ENCODE peak calls at places on chromosome 22, in ten cellular contexts. One of them, this sample, is unnamed.

GRCh38 chr22:23269441-23270211 is 89.3 kb downstream of the BCR start:
- DNase-seq in brain microvascular endothelial cell: no peak
- DNase-seq in heart right ventricle: no peak
- DNase-seq in ovary: no peak
- DNase-seq in cardiac fibroblast: no peak
- DNase-seq in breast epithelium: no peak
- DNase-seq in fibroblast of the aortic adventitia: no peak
- DNase-seq in neuronal stem cell: no peak
- DNase-seq in right lobe of liver: no peak
- DNase-seq in astrocyte of the spinal cord: no peak
- DNase-seq in this sample: no peak

GRCh38 chr22:46072030-46072881 is 78.1 kb upstream of the PPARA start:
- DNase-seq in neuronal stem cell: no peak
- DNase-seq in breast epithelium: peak; percentile 75
- DNase-seq in right lobe of liver: peak; percentile 87
- DNase-seq in astrocyte of the spinal cord: peak; percentile 57
- DNase-seq in brain microvascular endothelial cell: no peak
- DNase-seq in cardiac fibroblast: peak; percentile 67
- DNase-seq in ovary: no peak
- DNase-seq in heart right ventricle: peak; percentile 77
- DNase-seq in fibroblast of the aortic adventitia: peak; percentile 57
- DNase-seq in this sample: no peak

GRCh38 chr22:50688448-50688847 is 15.8 kb downstream of the SHANK3 start:
- DNase-seq in astrocyte of the spinal cord: no peak
- DNase-seq in neuronal stem cell: no peak
- DNase-seq in breast epithelium: no peak
- DNase-seq in right lobe of liver: no peak
- DNase-seq in heart right ventricle: no peak
- DNase-seq in ovary: peak; percentile 8
- DNase-seq in brain microvascular endothelial cell: no peak
- DNase-seq in cardiac fibroblast: no peak
- DNase-seq in fibroblast of the aortic adventitia: no peak
- DNase-seq in this sample: no peak

GRCh38 chr22:24175160-24175808 is 6.0 kb upstream of the SUSD2 start:
- DNase-seq in fibroblast of the aortic adventitia: peak; percentile 74
- DNase-seq in brain microvascular endothelial cell: peak; percentile 73
- DNase-seq in astrocyte of the spinal cord: peak; percentile 67
- DNase-seq in heart right ventricle: peak; percentile 88
- DNase-seq in breast epithelium: peak; percentile 61
- DNase-seq in right lobe of liver: peak; percentile 84
- DNase-seq in cardiac fibroblast: peak; percentile 84
- DNase-seq in neuronal stem cell: peak; percentile 49
- DNase-seq in ovary: peak; percentile 86
- DNase-seq in this sample: peak; percentile 73

GRCh38 chr22:41603873-41604332 is 14.3 kb upstream of the PMM1 start:
- DNase-seq in heart right ventricle: no peak
- DNase-seq in brain microvascular endothelial cell: no peak
- DNase-seq in breast epithelium: no peak
- DNase-seq in right lobe of liver: no peak
- DNase-seq in fibroblast of the aortic adventitia: no peak
- DNase-seq in neuronal stem cell: no peak
- DNase-seq in astrocyte of the spinal cord: peak; percentile 24
- DNase-seq in cardiac fibroblast: no peak
- DNase-seq in ovary: no peak
- DNase-seq in this sample: no peak

GRCh38 chr22:18110194-18110943 is at the start of gene TUBA8:
- DNase-seq in neuronal stem cell: peak; percentile 30
- DNase-seq in cardiac fibroblast: peak; percentile 31
- DNase-seq in astrocyte of the spinal cord: peak; percentile 20
- DNase-seq in fibroblast of the aortic adventitia: peak; percentile 13
- DNase-seq in breast epithelium: peak; percentile 40
- DNase-seq in right lobe of liver: peak; percentile 69
- DNase-seq in heart right ventricle: peak; percentile 59
- DNase-seq in ovary: peak; percentile 53
- DNase-seq in brain microvascular endothelial cell: peak; percentile 14
- DNase-seq in this sample: peak; percentile 13

GRCh38 chr22:49525776-49526535 is 301.7 kb downstream of the BRD1 start:
- DNase-seq in cardiac fibroblast: no peak
- DNase-seq in breast epithelium: no peak
- DNase-seq in ovary: no peak
- DNase-seq in neuronal stem cell: no peak
- DNase-seq in brain microvascular endothelial cell: no peak
- DNase-seq in fibroblast of the aortic adventitia: no peak
- DNase-seq in heart right ventricle: no peak
- DNase-seq in right lobe of liver: no peak
- DNase-seq in astrocyte of the spinal cord: no peak
- DNase-seq in this sample: no peak

GRCh38 chr22:28497188-28497587 is 182.5 kb downstream of the TTC28 start:
- DNase-seq in brain microvascular endothelial cell: no peak
- DNase-seq in fibroblast of the aortic adventitia: no peak
- DNase-seq in breast epithelium: no peak
- DNase-seq in heart right ventricle: no peak
- DNase-seq in right lobe of liver: no peak
- DNase-seq in ovary: no peak
- DNase-seq in cardiac fibroblast: peak; percentile 11
- DNase-seq in neuronal stem cell: no peak
- DNase-seq in astrocyte of the spinal cord: no peak
- DNase-seq in this sample: no peak

GRCh38 chr22:37030560-37031281 is 11.2 kb downstream of the MPST start:
- DNase-seq in brain microvascular endothelial cell: no peak
- DNase-seq in heart right ventricle: no peak
- DNase-seq in cardiac fibroblast: no peak
- DNase-seq in breast epithelium: no peak
- DNase-seq in astrocyte of the spinal cord: no peak
- DNase-seq in fibroblast of the aortic adventitia: no peak
- DNase-seq in right lobe of liver: no peak
- DNase-seq in ovary: no peak
- DNase-seq in neuronal stem cell: no peak
- DNase-seq in this sample: no peak

GRCh38 chr22:37032134-37032534 is 12.6 kb downstream of the MPST start:
- DNase-seq in ovary: no peak
- DNase-seq in heart right ventricle: no peak
- DNase-seq in fibroblast of the aortic adventitia: no peak
- DNase-seq in cardiac fibroblast: no peak
- DNase-seq in breast epithelium: no peak
- DNase-seq in astrocyte of the spinal cord: no peak
- DNase-seq in brain microvascular endothelial cell: no peak
- DNase-seq in right lobe of liver: no peak
- DNase-seq in neuronal stem cell: no peak
- DNase-seq in this sample: no peak

GRCh38 chr22:37036655-37037377 is 14.7 kb upstream of the KCTD17 start:
- DNase-seq in cardiac fibroblast: no peak
- DNase-seq in right lobe of liver: no peak
- DNase-seq in fibroblast of the aortic adventitia: no peak
- DNase-seq in breast epithelium: no peak
- DNase-seq in heart right ventricle: no peak
- DNase-seq in ovary: no peak
- DNase-seq in brain microvascular endothelial cell: no peak
- DNase-seq in neuronal stem cell: no peak
- DNase-seq in astrocyte of the spinal cord: no peak
- DNase-seq in this sample: no peak

GRCh38 chr22:37032535-37033460 is 13.3 kb downstream of the MPST start:
- DNase-seq in ovary: peak; percentile 82
- DNase-seq in cardiac fibroblast: peak; percentile 94
- DNase-seq in heart right ventricle: no peak
- DNase-seq in neuronal stem cell: no peak
- DNase-seq in breast epithelium: peak; percentile 72
- DNase-seq in astrocyte of the spinal cord: peak; percentile 36
- DNase-seq in brain microvascular endothelial cell: no peak
- DNase-seq in right lobe of liver: peak; percentile 93
- DNase-seq in fibroblast of the aortic adventitia: peak; percentile 85
- DNase-seq in this sample: peak; percentile 76

GRCh38 chr22:37033605-37034430 is 14.3 kb downstream of the MPST start:
- DNase-seq in breast epithelium: no peak
- DNase-seq in heart right ventricle: no peak
- DNase-seq in cardiac fibroblast: no peak
- DNase-seq in right lobe of liver: peak; percentile 88
- DNase-seq in neuronal stem cell: no peak
- DNase-seq in fibroblast of the aortic adventitia: no peak
- DNase-seq in ovary: no peak
- DNase-seq in astrocyte of the spinal cord: no peak
- DNase-seq in brain microvascular endothelial cell: no peak
- DNase-seq in this sample: no peak
- H3K4me3 ChIP-seq in breast epithelium: no peak overlapping the region
- H3K4me3 ChIP-seq in heart right ventricle: no peak overlapping the region
- H3K4me3 ChIP-seq in cardiac fibroblast: no peak overlapping the region
- H3K4me3 ChIP-seq in right lobe of liver: peak overlapping the region; percentile 50
- H3K4me3 ChIP-seq in neuronal stem cell: no peak overlapping the region
- H3K4me3 ChIP-seq in fibroblast of the aortic adventitia: no peak overlapping the region
- H3K4me3 ChIP-seq in ovary: no peak overlapping the region
- H3K4me3 ChIP-seq in astrocyte of the spinal cord: no peak overlapping the region
- H3K4me3 ChIP-seq in brain microvascular endothelial cell: no peak overlapping the region
- H3K4me3 ChIP-seq in this sample: no peak overlapping the region

GRCh38 chr22:45006873-45007246 is 2.9 kb downstream of the PHF21B start:
- DNase-seq in neuronal stem cell: no peak
- DNase-seq in ovary: peak; percentile 71
- DNase-seq in astrocyte of the spinal cord: no peak
- DNase-seq in right lobe of liver: no peak
- DNase-seq in breast epithelium: peak; percentile 33
- DNase-seq in brain microvascular endothelial cell: no peak
- DNase-seq in heart right ventricle: peak; percentile 18
- DNase-seq in fibroblast of the aortic adventitia: no peak
- DNase-seq in cardiac fibroblast: no peak
- DNase-seq in this sample: peak; percentile 43
- H3K4me3 ChIP-seq in neuronal stem cell: peak overlapping the region; percentile 61
- H3K4me3 ChIP-seq in ovary: peak overlapping the region; percentile 46
- H3K4me3 ChIP-seq in astrocyte of the spinal cord: no peak overlapping the region
- H3K4me3 ChIP-seq in right lobe of liver: no peak overlapping the region
- H3K4me3 ChIP-seq in breast epithelium: peak overlapping the region; percentile 62
- H3K4me3 ChIP-seq in brain microvascular endothelial cell: no peak overlapping the region
- H3K4me3 ChIP-seq in heart right ventricle: peak overlapping the region; percentile 18
- H3K4me3 ChIP-seq in fibroblast of the aortic adventitia: no peak overlapping the region
- H3K4me3 ChIP-seq in cardiac fibroblast: no peak overlapping the region
- H3K4me3 ChIP-seq in this sample: peak overlapping the region; percentile 59

GRCh38 chr22:19957445-19957844 is 15.8 kb upstream of the TXNRD2 start:
- DNase-seq in ovary: no peak
- DNase-seq in heart right ventricle: no peak
- DNase-seq in cardiac fibroblast: no peak
- DNase-seq in brain microvascular endothelial cell: no peak
- DNase-seq in astrocyte of the spinal cord: no peak
- DNase-seq in fibroblast of the aortic adventitia: no peak
- DNase-seq in breast epithelium: no peak
- DNase-seq in neuronal stem cell: no peak
- DNase-seq in right lobe of liver: no peak
- DNase-seq in this sample: no peak

GRCh38 chr22:19960491-19961200 is 19.0 kb upstream of the TXNRD2 start:
- DNase-seq in astrocyte of the spinal cord: no peak
- DNase-seq in heart right ventricle: no peak
- DNase-seq in breast epithelium: no peak
- DNase-seq in cardiac fibroblast: no peak
- DNase-seq in brain microvascular endothelial cell: no peak
- DNase-seq in right lobe of liver: no peak
- DNase-seq in fibroblast of the aortic adventitia: no peak
- DNase-seq in ovary: no peak
- DNase-seq in neuronal stem cell: no peak
- DNase-seq in this sample: no peak

GRCh38 chr22:19959587-19960490 is 18.2 kb upstream of the TXNRD2 start:
- DNase-seq in breast epithelium: no peak
- DNase-seq in heart right ventricle: no peak
- DNase-seq in fibroblast of the aortic adventitia: no peak
- DNase-seq in astrocyte of the spinal cord: no peak
- DNase-seq in neuronal stem cell: no peak
- DNase-seq in cardiac fibroblast: no peak
- DNase-seq in ovary: peak; percentile 56
- DNase-seq in right lobe of liver: no peak
- DNase-seq in brain microvascular endothelial cell: no peak
- DNase-seq in this sample: no peak

GRCh38 chr22:19959043-19959586 is 17.5 kb upstream of the TXNRD2 start:
- DNase-seq in ovary: peak; percentile 87
- DNase-seq in astrocyte of the spinal cord: peak; percentile 58
- DNase-seq in neuronal stem cell: peak; percentile 96
- DNase-seq in heart right ventricle: peak; percentile 83
- DNase-seq in brain microvascular endothelial cell: peak; percentile 48
- DNase-seq in breast epithelium: peak; percentile 70
- DNase-seq in right lobe of liver: peak; percentile 96
- DNase-seq in fibroblast of the aortic adventitia: peak; percentile 56
- DNase-seq in cardiac fibroblast: peak; percentile 72
- DNase-seq in this sample: peak; percentile 73

GRCh38 chr22:19958083-19959042 is 16.7 kb upstream of the TXNRD2 start:
- DNase-seq in brain microvascular endothelial cell: no peak
- DNase-seq in heart right ventricle: no peak
- DNase-seq in ovary: peak; percentile 65
- DNase-seq in fibroblast of the aortic adventitia: peak; percentile 78
- DNase-seq in cardiac fibroblast: peak; percentile 44
- DNase-seq in right lobe of liver: no peak
- DNase-seq in neuronal stem cell: no peak
- DNase-seq in astrocyte of the spinal cord: no peak
- DNase-seq in breast epithelium: no peak
- DNase-seq in this sample: no peak
- H3K4me3 ChIP-seq in brain microvascular endothelial cell: no peak overlapping the region
- H3K4me3 ChIP-seq in heart right ventricle: no peak overlapping the region
- H3K4me3 ChIP-seq in ovary: no peak overlapping the region
- H3K4me3 ChIP-seq in fibroblast of the aortic adventitia: peak overlapping the region; percentile 53
- H3K4me3 ChIP-seq in cardiac fibroblast: no peak overlapping the region
- H3K4me3 ChIP-seq in right lobe of liver: peak overlapping the region; percentile 55
- H3K4me3 ChIP-seq in neuronal stem cell: no peak overlapping the region
- H3K4me3 ChIP-seq in astrocyte of the spinal cord: no peak overlapping the region
- H3K4me3 ChIP-seq in breast epithelium: peak overlapping the region; percentile 45
- H3K4me3 ChIP-seq in this sample: no peak overlapping the region

GRCh38 chr22:21100149-21101032 is 54.6 kb downstream of the LRRC74B start:
- DNase-seq in ovary: no peak
- DNase-seq in neuronal stem cell: no peak
- DNase-seq in heart right ventricle: no peak
- DNase-seq in cardiac fibroblast: no peak
- DNase-seq in astrocyte of the spinal cord: no peak
- DNase-seq in right lobe of liver: no peak
- DNase-seq in brain microvascular endothelial cell: no peak
- DNase-seq in breast epithelium: no peak
- DNase-seq in fibroblast of the aortic adventitia: no peak
- DNase-seq in this sample: no peak

GRCh38 chr22:21101877-21102638 is 56.3 kb downstream of the LRRC74B start:
- DNase-seq in right lobe of liver: no peak
- DNase-seq in neuronal stem cell: no peak
- DNase-seq in astrocyte of the spinal cord: no peak
- DNase-seq in ovary: no peak
- DNase-seq in brain microvascular endothelial cell: no peak
- DNase-seq in cardiac fibroblast: no peak
- DNase-seq in breast epithelium: no peak
- DNase-seq in heart right ventricle: no peak
- DNase-seq in fibroblast of the aortic adventitia: no peak
- DNase-seq in this sample: no peak

GRCh38 chr22:21103633-21104032 is 57.9 kb downstream of the LRRC74B start:
- DNase-seq in breast epithelium: no peak
- DNase-seq in fibroblast of the aortic adventitia: no peak
- DNase-seq in brain microvascular endothelial cell: no peak
- DNase-seq in right lobe of liver: no peak
- DNase-seq in ovary: no peak
- DNase-seq in astrocyte of the spinal cord: no peak
- DNase-seq in neuronal stem cell: no peak
- DNase-seq in cardiac fibroblast: no peak
- DNase-seq in heart right ventricle: no peak
- DNase-seq in this sample: no peak

GRCh38 chr22:21104126-21104691 is 58.5 kb downstream of the LRRC74B start:
- DNase-seq in breast epithelium: no peak
- DNase-seq in right lobe of liver: no peak
- DNase-seq in neuronal stem cell: no peak
- DNase-seq in cardiac fibroblast: no peak
- DNase-seq in fibroblast of the aortic adventitia: no peak
- DNase-seq in ovary: no peak
- DNase-seq in heart right ventricle: no peak
- DNase-seq in brain microvascular endothelial cell: no peak
- DNase-seq in astrocyte of the spinal cord: no peak
- DNase-seq in this sample: no peak

DNA sequence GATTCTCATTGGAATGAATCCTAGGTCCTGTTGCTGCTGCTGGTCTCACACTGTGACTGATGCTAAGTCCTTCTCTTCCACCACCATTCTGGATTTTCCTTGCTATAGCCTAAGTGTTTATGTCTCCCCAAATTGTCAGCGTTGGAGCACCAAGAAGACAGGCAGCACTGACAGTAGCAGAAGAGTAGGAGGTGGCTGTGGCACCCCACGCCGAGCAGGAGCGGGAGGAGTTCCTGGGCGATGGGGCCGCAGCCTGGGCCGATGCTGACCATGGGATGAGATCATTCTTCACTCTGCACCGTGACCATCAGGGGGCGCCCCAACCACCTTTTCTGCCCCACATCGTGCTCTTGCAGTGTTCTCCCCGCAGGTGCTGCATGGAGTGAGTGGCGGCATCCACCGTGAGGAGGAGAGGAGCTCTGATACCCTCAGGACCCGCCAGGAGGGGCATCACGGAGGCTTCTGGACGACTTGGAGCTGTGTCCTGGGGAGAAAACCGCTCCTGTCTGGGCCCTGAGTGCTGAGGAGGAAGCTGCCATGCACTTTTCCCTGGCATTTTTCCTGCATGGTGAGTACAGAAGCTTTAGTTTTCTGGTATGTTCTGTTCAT is 57.0 kb downstream of the LRRC74B start:
- DNase-seq in fibroblast of the aortic adventitia: peak; percentile 37
- DNase-seq in brain microvascular endothelial cell: peak; percentile 45
- DNase-seq in neuronal stem cell: peak; percentile 81
- DNase-seq in breast epithelium: no peak
- DNase-seq in cardiac fibroblast: peak; percentile 56
- DNase-seq in right lobe of liver: peak; percentile 73
- DNase-seq in ovary: peak; percentile 63
- DNase-seq in astrocyte of the spinal cord: peak; percentile 55
- DNase-seq in heart right ventricle: peak; percentile 72
- DNase-seq in this sample: peak; percentile 62
- H3K4me3 ChIP-seq in fibroblast of the aortic adventitia: no peak overlapping the region
- H3K4me3 ChIP-seq in brain microvascular endothelial cell: no peak overlapping the region
- H3K4me3 ChIP-seq in neuronal stem cell: peak overlapping the region; percentile 13
- H3K4me3 ChIP-seq in breast epithelium: peak overlapping the region; percentile 3
- H3K4me3 ChIP-seq in cardiac fibroblast: no peak overlapping the region
- H3K4me3 ChIP-seq in right lobe of liver: no peak overlapping the region
- H3K4me3 ChIP-seq in ovary: no peak overlapping the region
- H3K4me3 ChIP-seq in astrocyte of the spinal cord: peak overlapping the region; percentile 18
- H3K4me3 ChIP-seq in heart right ventricle: no peak overlapping the region
- H3K4me3 ChIP-seq in this sample: peak overlapping the region; percentile 17

This sample was measured in prostate gland.